ENCODE peak calls at places on chromosomes 6 and 20, in ten cellular contexts. One of them, this sample, is unnamed.

GRCh38 chr6:25359191-25359861 is 80.2 kb downstream of the CARMIL1 start:
- DNase-seq in nucleus accumbens: peak; percentile 76
- DNase-seq in uterus: peak; percentile 51
- DNase-seq in naive thymus-derived CD8-positive, alpha-beta T cell: no peak
- DNase-seq in left cardiac atrium: peak; percentile 59
- DNase-seq in SK-N-SH: no peak
- DNase-seq in skeletal muscle cell: no peak
- DNase-seq in A549: no peak
- DNase-seq in non-pigmented ciliary epithelial cell: no peak
- DNase-seq in tibial artery: peak; percentile 56
- DNase-seq in this sample: peak; percentile 72

GRCh38 chr6:168908166-168908565 is 345.5 kb downstream of the THBS2 start:
- DNase-seq in tibial artery: no peak
- DNase-seq in nucleus accumbens: no peak
- DNase-seq in A549: no peak
- DNase-seq in SK-N-SH: no peak
- DNase-seq in left cardiac atrium: no peak
- DNase-seq in naive thymus-derived CD8-positive, alpha-beta T cell: no peak
- DNase-seq in skeletal muscle cell: peak; percentile 28
- DNase-seq in uterus: no peak
- DNase-seq in non-pigmented ciliary epithelial cell: peak; percentile 27
- DNase-seq in this sample: peak; percentile 92

GRCh38 chr6:21739838-21740237 is 146.3 kb downstream of the SOX4 start:
- DNase-seq in left cardiac atrium: no peak
- DNase-seq in uterus: no peak
- DNase-seq in skeletal muscle cell: no peak
- DNase-seq in SK-N-SH: no peak
- DNase-seq in nucleus accumbens: no peak
- DNase-seq in tibial artery: no peak
- DNase-seq in non-pigmented ciliary epithelial cell: no peak
- DNase-seq in A549: no peak
- DNase-seq in naive thymus-derived CD8-positive, alpha-beta T cell: no peak
- DNase-seq in this sample: no peak

GRCh38 chr6:77626431-77626830 is 26.4 kb upstream of the MEI4 start:
- DNase-seq in A549: no peak
- DNase-seq in uterus: no peak
- DNase-seq in skeletal muscle cell: no peak
- DNase-seq in nucleus accumbens: no peak
- DNase-seq in SK-N-SH: no peak
- DNase-seq in non-pigmented ciliary epithelial cell: no peak
- DNase-seq in tibial artery: no peak
- DNase-seq in left cardiac atrium: no peak
- DNase-seq in naive thymus-derived CD8-positive, alpha-beta T cell: no peak
- DNase-seq in this sample: no peak

GRCh38 chr6:159169557-159170332 is 545 bp downstream of the FNDC1 start:
- DNase-seq in non-pigmented ciliary epithelial cell: no peak
- DNase-seq in uterus: peak; percentile 23
- DNase-seq in tibial artery: no peak
- DNase-seq in SK-N-SH: peak; percentile 47
- DNase-seq in nucleus accumbens: no peak
- DNase-seq in left cardiac atrium: no peak
- DNase-seq in A549: peak; percentile 25
- DNase-seq in skeletal muscle cell: no peak
- DNase-seq in naive thymus-derived CD8-positive, alpha-beta T cell: no peak
- DNase-seq in this sample: peak; percentile 96

GRCh38 chr6:6003334-6004146 is 3.2 kb downstream of the NRN1 start:
- DNase-seq in SK-N-SH: peak; percentile 72
- DNase-seq in non-pigmented ciliary epithelial cell: no peak
- DNase-seq in skeletal muscle cell: no peak
- DNase-seq in left cardiac atrium: peak; percentile 34
- DNase-seq in naive thymus-derived CD8-positive, alpha-beta T cell: peak; percentile 69
- DNase-seq in nucleus accumbens: no peak
- DNase-seq in tibial artery: no peak
- DNase-seq in A549: no peak
- DNase-seq in uterus: no peak
- DNase-seq in this sample: peak; percentile 88

GRCh38 chr6:159074120-159074684 is 29.4 kb upstream of the TAGAP start:
- DNase-seq in uterus: no peak
- DNase-seq in left cardiac atrium: no peak
- DNase-seq in skeletal muscle cell: peak; percentile 11
- DNase-seq in A549: peak; percentile 40
- DNase-seq in naive thymus-derived CD8-positive, alpha-beta T cell: no peak
- DNase-seq in non-pigmented ciliary epithelial cell: no peak
- DNase-seq in SK-N-SH: peak; percentile 68
- DNase-seq in nucleus accumbens: peak; percentile 54
- DNase-seq in tibial artery: no peak
- DNase-seq in this sample: no peak

GRCh38 chr20:6698056-6698455 is 69.4 kb upstream of the BMP2 start:
- DNase-seq in SK-N-SH: no peak
- DNase-seq in naive thymus-derived CD8-positive, alpha-beta T cell: no peak
- DNase-seq in uterus: no peak
- DNase-seq in non-pigmented ciliary epithelial cell: no peak
- DNase-seq in nucleus accumbens: no peak
- DNase-seq in A549: peak; percentile 25
- DNase-seq in skeletal muscle cell: no peak
- DNase-seq in tibial artery: no peak
- DNase-seq in left cardiac atrium: no peak
- DNase-seq in this sample: no peak

GRCh38 chr6:157741889-157742615 is 81.0 kb upstream of the SNX9 start:
- DNase-seq in nucleus accumbens: no peak
- DNase-seq in non-pigmented ciliary epithelial cell: no peak
- DNase-seq in A549: no peak
- DNase-seq in uterus: peak; percentile 62
- DNase-seq in skeletal muscle cell: no peak
- DNase-seq in SK-N-SH: no peak
- DNase-seq in left cardiac atrium: no peak
- DNase-seq in tibial artery: peak; percentile 54
- DNase-seq in naive thymus-derived CD8-positive, alpha-beta T cell: no peak
- DNase-seq in this sample: no peak

GRCh38 chr20:8355453-8355852 is 223.4 kb downstream of the PLCB1 start:
- DNase-seq in uterus: no peak
- DNase-seq in nucleus accumbens: no peak
- DNase-seq in left cardiac atrium: no peak
- DNase-seq in tibial artery: no peak
- DNase-seq in non-pigmented ciliary epithelial cell: no peak
- DNase-seq in SK-N-SH: no peak
- DNase-seq in naive thymus-derived CD8-positive, alpha-beta T cell: no peak
- DNase-seq in A549: no peak
- DNase-seq in skeletal muscle cell: no peak
- DNase-seq in this sample: no peak

GRCh38 chr20:63467294-63468083 is 5.0 kb downstream of the KCNQ2 start:
- DNase-seq in naive thymus-derived CD8-positive, alpha-beta T cell: no peak
- DNase-seq in uterus: no peak
- DNase-seq in left cardiac atrium: no peak
- DNase-seq in nucleus accumbens: no peak
- DNase-seq in skeletal muscle cell: no peak
- DNase-seq in tibial artery: no peak
- DNase-seq in non-pigmented ciliary epithelial cell: no peak
- DNase-seq in SK-N-SH: no peak
- DNase-seq in A549: no peak
- DNase-seq in this sample: no peak

GRCh38 chr6:139881728-139882211 is 507.3 kb upstream of the CITED2 start:
- DNase-seq in left cardiac atrium: no peak
- DNase-seq in nucleus accumbens: peak; percentile 7
- DNase-seq in naive thymus-derived CD8-positive, alpha-beta T cell: no peak
- DNase-seq in tibial artery: no peak
- DNase-seq in non-pigmented ciliary epithelial cell: no peak
- DNase-seq in A549: peak; percentile 13
- DNase-seq in uterus: no peak
- DNase-seq in SK-N-SH: peak; percentile 51
- DNase-seq in skeletal muscle cell: no peak
- DNase-seq in this sample: no peak

GRCh38 chr6:143864234-143864633 is at the start of gene ZC2HC1B:
- DNase-seq in nucleus accumbens: no peak
- DNase-seq in left cardiac atrium: no peak
- DNase-seq in A549: no peak
- DNase-seq in uterus: no peak
- DNase-seq in tibial artery: no peak
- DNase-seq in naive thymus-derived CD8-positive, alpha-beta T cell: no peak
- DNase-seq in non-pigmented ciliary epithelial cell: no peak
- DNase-seq in SK-N-SH: no peak
- DNase-seq in skeletal muscle cell: no peak
- DNase-seq in this sample: no peak

GRCh38 chr20:61394088-61394822 is 142.2 kb downstream of the CDH4 start:
- DNase-seq in A549: no peak
- DNase-seq in left cardiac atrium: no peak
- DNase-seq in tibial artery: no peak
- DNase-seq in non-pigmented ciliary epithelial cell: no peak
- DNase-seq in naive thymus-derived CD8-positive, alpha-beta T cell: no peak
- DNase-seq in skeletal muscle cell: no peak
- DNase-seq in nucleus accumbens: no peak
- DNase-seq in SK-N-SH: no peak
- DNase-seq in uterus: no peak
- DNase-seq in this sample: no peak

GRCh38 chr6:161217631-161218030 is 56.2 kb downstream of the AGPAT4 start:
- DNase-seq in nucleus accumbens: no peak
- DNase-seq in SK-N-SH: no peak
- DNase-seq in left cardiac atrium: no peak
- DNase-seq in skeletal muscle cell: no peak
- DNase-seq in naive thymus-derived CD8-positive, alpha-beta T cell: no peak
- DNase-seq in tibial artery: no peak
- DNase-seq in uterus: no peak
- DNase-seq in non-pigmented ciliary epithelial cell: no peak
- DNase-seq in A549: no peak
- DNase-seq in this sample: no peak

GRCh38 chr20:57458400-57459160 is 66.4 kb downstream of the CTCFL start:
- DNase-seq in non-pigmented ciliary epithelial cell: no peak
- DNase-seq in left cardiac atrium: no peak
- DNase-seq in tibial artery: peak; percentile 40
- DNase-seq in nucleus accumbens: peak; percentile 77
- DNase-seq in skeletal muscle cell: no peak
- DNase-seq in uterus: no peak
- DNase-seq in SK-N-SH: no peak
- DNase-seq in naive thymus-derived CD8-positive, alpha-beta T cell: no peak
- DNase-seq in A549: no peak
- DNase-seq in this sample: no peak

GRCh38 chr6:131460603-131460995 is 112.4 kb upstream of the ARG1 start:
- DNase-seq in naive thymus-derived CD8-positive, alpha-beta T cell: no peak
- DNase-seq in A549: no peak
- DNase-seq in skeletal muscle cell: no peak
- DNase-seq in uterus: no peak
- DNase-seq in tibial artery: no peak
- DNase-seq in non-pigmented ciliary epithelial cell: peak; percentile 1
- DNase-seq in nucleus accumbens: no peak
- DNase-seq in SK-N-SH: no peak
- DNase-seq in left cardiac atrium: no peak
- DNase-seq in this sample: no peak

GRCh38 chr6:149134531-149134933 is 183.0 kb upstream of the TAB2 start:
- DNase-seq in skeletal muscle cell: no peak
- DNase-seq in non-pigmented ciliary epithelial cell: no peak
- DNase-seq in tibial artery: no peak
- DNase-seq in SK-N-SH: peak; percentile 35
- DNase-seq in nucleus accumbens: no peak
- DNase-seq in A549: no peak
- DNase-seq in left cardiac atrium: no peak
- DNase-seq in naive thymus-derived CD8-positive, alpha-beta T cell: no peak
- DNase-seq in uterus: no peak
- DNase-seq in this sample: no peak

GRCh38 chr6:8131265-8131897 is 29.0 kb upstream of the EEF1E1 start:
- DNase-seq in tibial artery: no peak
- DNase-seq in naive thymus-derived CD8-positive, alpha-beta T cell: no peak
- DNase-seq in SK-N-SH: peak; percentile 58
- DNase-seq in uterus: no peak
- DNase-seq in non-pigmented ciliary epithelial cell: peak; percentile 43
- DNase-seq in A549: peak; percentile 28
- DNase-seq in skeletal muscle cell: no peak
- DNase-seq in left cardiac atrium: peak; percentile 29
- DNase-seq in nucleus accumbens: peak; percentile 8
- DNase-seq in this sample: peak; percentile 64

GRCh38 chr20:33674294-33675126 is at the start of gene NECAB3:
- DNase-seq in SK-N-SH: peak; percentile 96
- DNase-seq in A549: peak; percentile 75
- DNase-seq in non-pigmented ciliary epithelial cell: no peak
- DNase-seq in naive thymus-derived CD8-positive, alpha-beta T cell: no peak
- DNase-seq in left cardiac atrium: peak; percentile 85
- DNase-seq in uterus: peak; percentile 91
- DNase-seq in tibial artery: peak; percentile 84
- DNase-seq in skeletal muscle cell: no peak
- DNase-seq in nucleus accumbens: peak; percentile 77
- DNase-seq in this sample: peak; percentile 99

GRCh38 chr6:37741757-37742400 is 44.2 kb upstream of the MDGA1 start:
- DNase-seq in nucleus accumbens: no peak
- DNase-seq in skeletal muscle cell: no peak
- DNase-seq in naive thymus-derived CD8-positive, alpha-beta T cell: peak; percentile 30
- DNase-seq in left cardiac atrium: no peak
- DNase-seq in non-pigmented ciliary epithelial cell: no peak
- DNase-seq in A549: peak; percentile 43
- DNase-seq in uterus: no peak
- DNase-seq in SK-N-SH: peak; percentile 50
- DNase-seq in tibial artery: no peak
- DNase-seq in this sample: no peak

GRCh38 chr6:142474446-142475289 is 172.9 kb downstream of the ADGRG6 start:
- DNase-seq in skeletal muscle cell: peak; percentile 19
- DNase-seq in non-pigmented ciliary epithelial cell: peak; percentile 24
- DNase-seq in tibial artery: no peak
- DNase-seq in nucleus accumbens: no peak
- DNase-seq in uterus: no peak
- DNase-seq in left cardiac atrium: no peak
- DNase-seq in naive thymus-derived CD8-positive, alpha-beta T cell: no peak
- DNase-seq in A549: peak; percentile 28
- DNase-seq in SK-N-SH: peak; percentile 47
- DNase-seq in this sample: no peak

GRCh38 chr6:98947411-98948292 is at the start of gene FBXL4:
- DNase-seq in left cardiac atrium: peak; percentile 89
- DNase-seq in naive thymus-derived CD8-positive, alpha-beta T cell: peak; percentile 84
- DNase-seq in non-pigmented ciliary epithelial cell: no peak
- DNase-seq in tibial artery: peak; percentile 75
- DNase-seq in SK-N-SH: peak; percentile 95
- DNase-seq in uterus: peak; percentile 79
- DNase-seq in nucleus accumbens: peak; percentile 86
- DNase-seq in A549: peak; percentile 66
- DNase-seq in skeletal muscle cell: peak; percentile 48
- DNase-seq in this sample: peak; percentile 96

GRCh38 chr6:108574457-108575149 is 13.9 kb downstream of the FOXO3 start:
- DNase-seq in nucleus accumbens: no peak
- DNase-seq in left cardiac atrium: no peak
- DNase-seq in tibial artery: no peak
- DNase-seq in SK-N-SH: peak; percentile 43
- DNase-seq in A549: no peak
- DNase-seq in naive thymus-derived CD8-positive, alpha-beta T cell: no peak
- DNase-seq in non-pigmented ciliary epithelial cell: no peak
- DNase-seq in uterus: no peak
- DNase-seq in skeletal muscle cell: no peak
- DNase-seq in this sample: no peak

This sample was measured in osteoblast.